ENCODE peak calls at places on chromosomes 5 and 9, in four cellular contexts. G, N, D and W are unnamed samples.

GRCh38 chr5:95439801-95440493 is 48.8 kb downstream of the FAM81B start:
- DNase-seq in G (no peak), N (no peak), D (no peak), W (no peak)

GRCh38 chr5:96745844-96746531 is 61.8 kb downstream of the ERAP1 start:
- DNase-seq in G (peak), N (peak), D (no peak), W (no peak)

GRCh38 chr9:12640021-12640587 is 53.1 kb upstream of the TYRP1 start:
- DNase-seq in G (peak), N (peak), D (no peak), W (no peak)

GRCh38 chr9:6086006-6086655 is 70.7 kb upstream of the RANBP6 start:
- DNase-seq in G (no peak), N (no peak), D (no peak), W (no peak)

GRCh38 chr5:90307386-90308181 is 102.0 kb downstream of the CETN3 start:
- DNase-seq in G (no peak), N (no peak), D (no peak), W (no peak)

GRCh38 chr5:56676091-56676768 is 139.1 kb upstream of the MAP3K1 start:
- DNase-seq in G (peak), N (no peak), D (no peak), W (no peak)

GRCh38 chr5:166624573-166624972 is 1666.9 kb upstream of the WWC1 start:
- DNase-seq in G (no peak), N (no peak), D (no peak), W (no peak)

GRCh38 chr5:107542831-107543231 is 127.9 kb downstream of the EFNA5 start:
- DNase-seq in G (peak), N (no peak), D (peak), W (no peak)

GRCh38 chr9:111598730-111599091 is 736 bp downstream of the PTGR1 start:
- DNase-seq in G (peak), N (no peak), D (no peak), W (no peak)

GRCh38 chr9:121559183-121559582 is 59.5 kb upstream of the GGTA1 start:
- DNase-seq in G (no peak), N (no peak), D (no peak), W (no peak)

GRCh38 chr5:67194169-67194568 is 2.4 kb downstream of the CD180 start:
- DNase-seq in G (no peak), N (no peak), D (no peak), W (no peak)

GRCh38 chr5:139969318-139969717 is 73.8 kb downstream of the NRG2 start:
- DNase-seq in G (no peak), N (no peak), D (no peak), W (no peak)

GRCh38 chr9:87516222-87516930 is 18.7 kb downstream of the DAPK1 start:
- DNase-seq in G (peak), N (no peak), D (peak), W (no peak)

GRCh38 chr5:107558951-107559350 is 111.8 kb downstream of the EFNA5 start:
- DNase-seq in G (no peak), N (no peak), D (peak), W (no peak)

GRCh38 chr9:122122468-122122867 is 29.4 kb upstream of the TTLL11 start:
- DNase-seq in G (no peak), N (no peak), D (no peak), W (no peak)

GRCh38 chr9:129685220-129685932 is 19.9 kb downstream of the PRRX2 start:
- DNase-seq in G (no peak), N (no peak), D (no peak), W (no peak)

GRCh38 chr5:127801751-127802476 is 98.7 kb downstream of the CCDC192 start:
- DNase-seq in G (no peak), N (no peak), D (no peak), W (no peak)

GRCh38 chr9:89743216-89743575 is 138.4 kb downstream of the GADD45G start:
- DNase-seq in G (no peak), N (no peak), D (no peak), W (peak)

GRCh38 chr9:95854386-95855015 is 21.0 kb upstream of the ERCC6L2 start:
- DNase-seq in G (no peak), N (no peak), D (no peak), W (no peak)

GRCh38 chr5:106094128-106094726 is 1576.5 kb downstream of the EFNA5 start:
- DNase-seq in G (peak), N (peak), D (no peak), W (no peak)

GRCh38 chr5:153168226-153168625 is 322.2 kb upstream of the GRIA1 start:
- DNase-seq in G (no peak), N (no peak), D (no peak), W (no peak)

GRCh38 chr5:89016741-89017312 is 133.8 kb upstream of the MEF2C start:
- DNase-seq in G (no peak), N (no peak), D (no peak), W (no peak)

GRCh38 chr9:16628421-16628820 is 242.0 kb downstream of the BNC2 start:
- DNase-seq in G (no peak), N (no peak), D (no peak), W (no peak)

GRCh38 chr5:109826426-109826825 is 136.7 kb downstream of the MAN2A1 start:
- DNase-seq in G (peak), N (no peak), D (no peak), W (no peak)

GRCh38 chr5:173729079-173729765 is 112.8 kb upstream of the BOD1 start:
- DNase-seq in G (no peak), N (no peak), D (no peak), W (no peak)

GRCh38 chr5:82952326-82952725 is 124.9 kb downstream of the TMEM167A start:
- DNase-seq in G (no peak), N (no peak), D (no peak), W (no peak)

GRCh38 chr9:109950710-109951443 is 170.9 kb downstream of the PALM2AKAP2 start:
- DNase-seq in G (peak), N (no peak), D (no peak), W (no peak)

GRCh38 chr9:15357050-15357653 is 50.1 kb upstream of the TTC39B start:
- DNase-seq in G (peak), N (no peak), D (no peak), W (no peak)

GRCh38 chr5:144333336-144333920 is 162.8 kb downstream of the KCTD16 start:
- DNase-seq in G (no peak), N (no peak), D (no peak), W (no peak)

GRCh38 chr9:123265833-123266232 is 2.6 kb downstream of the STRBP start:
- DNase-seq in G (no peak), N (no peak), D (no peak), W (no peak)

GRCh38 chr5:127428748-127429147 is 88.7 kb upstream of the PRRC1 start:
- DNase-seq in G (peak), N (no peak), D (no peak), W (no peak)

GRCh38 chr9:131669234-131670172 is 70.4 kb downstream of the RAPGEF1 start:
- DNase-seq in G (no peak), N (no peak), D (no peak), W (no peak)

GRCh38 chr5:138726848-138727247 is 26.4 kb upstream of the CTNNA1 start:
- DNase-seq in G (no peak), N (no peak), D (no peak), W (no peak)

GRCh38 chr9:81058776-81059175 is 630.6 kb downstream of the TLE1 start:
- DNase-seq in G (no peak), N (no peak), D (no peak), W (no peak)

GRCh38 chr5:1357946-1358725 is 13.2 kb upstream of the CLPTM1L start:
- DNase-seq in G (no peak), N (no peak), D (peak), W (no peak)
- TF ChIP-seq CTCF in G (no peak), N (no peak), D (no peak), W (no peak)

GRCh38 chr9:98992885-98993569 is 49.3 kb downstream of the COL15A1 start:
- DNase-seq in G (no peak), N (no peak), D (no peak), W (no peak)

GRCh38 chr9:98990181-98990870 is 46.6 kb downstream of the COL15A1 start:
- DNase-seq in G (no peak), N (no peak), D (no peak), W (no peak)

GRCh38 chr9:98986866-98987653 is 43.4 kb downstream of the COL15A1 start:
- DNase-seq in G (no peak), N (no peak), D (no peak), W (no peak)

GRCh38 chr9:98991981-98992884 is 48.5 kb downstream of the COL15A1 start:
- DNase-seq in G (no peak), N (no peak), D (no peak), W (no peak)

DNA sequence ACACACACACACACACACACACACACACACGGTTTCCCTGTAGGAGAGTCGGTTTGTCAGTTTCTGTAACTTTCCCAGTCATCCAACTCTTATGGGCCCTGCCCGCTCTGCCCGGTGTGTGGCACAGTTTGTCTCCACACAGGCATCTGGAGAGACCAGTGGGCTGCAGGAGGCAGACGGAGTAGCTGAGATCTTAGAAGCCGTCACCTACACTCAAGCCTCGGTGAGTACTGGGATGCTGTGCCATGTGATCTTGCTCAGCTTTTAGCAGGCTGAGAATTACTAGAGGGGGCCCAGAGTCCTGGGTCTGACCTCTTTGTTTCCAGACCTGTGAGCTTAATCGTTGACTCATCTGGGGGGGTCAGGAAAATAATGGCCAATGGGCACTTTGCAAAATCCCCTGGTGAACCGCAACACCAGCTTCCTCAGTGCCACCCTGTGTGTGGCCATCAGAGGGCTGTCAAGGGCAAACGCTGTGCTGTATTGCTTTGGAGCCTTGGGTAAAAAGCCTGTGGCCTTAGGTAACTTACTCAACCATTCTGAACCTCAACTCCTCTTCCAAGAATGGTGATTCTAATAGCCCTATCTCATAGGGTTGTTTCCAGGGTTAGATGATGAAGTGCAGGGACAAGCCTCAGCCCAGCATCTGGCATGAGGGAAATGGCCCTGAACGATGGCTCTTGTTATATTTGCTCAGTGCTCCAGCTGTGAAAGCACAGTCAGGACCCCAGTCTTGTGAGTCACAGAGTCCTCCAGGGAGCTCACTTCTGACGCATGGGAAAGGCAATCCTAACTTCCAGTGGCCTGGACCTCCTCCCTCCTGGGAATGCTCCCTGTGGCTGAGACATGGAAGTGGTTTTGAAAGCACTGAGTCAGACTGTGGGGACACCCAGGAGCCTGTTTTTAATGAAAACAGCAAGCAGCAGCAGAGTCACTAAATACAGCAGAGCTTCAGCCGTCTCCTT is 45.6 kb downstream of the COL15A1 start:
- DNase-seq in G (peak), N (peak), D (no peak), W (no peak)
- TF ChIP-seq CTCF in G (no peak), N (no peak), D (no peak), W (no peak)

GRCh38 chr9:29285818-29286217 is 1712.5 kb upstream of the C9orf72 start:
- DNase-seq in G (no peak), N (no peak), D (no peak), W (no peak)
- TF ChIP-seq CTCF in G (peak), N (no peak), D (no peak), W (no peak)

DNA sequence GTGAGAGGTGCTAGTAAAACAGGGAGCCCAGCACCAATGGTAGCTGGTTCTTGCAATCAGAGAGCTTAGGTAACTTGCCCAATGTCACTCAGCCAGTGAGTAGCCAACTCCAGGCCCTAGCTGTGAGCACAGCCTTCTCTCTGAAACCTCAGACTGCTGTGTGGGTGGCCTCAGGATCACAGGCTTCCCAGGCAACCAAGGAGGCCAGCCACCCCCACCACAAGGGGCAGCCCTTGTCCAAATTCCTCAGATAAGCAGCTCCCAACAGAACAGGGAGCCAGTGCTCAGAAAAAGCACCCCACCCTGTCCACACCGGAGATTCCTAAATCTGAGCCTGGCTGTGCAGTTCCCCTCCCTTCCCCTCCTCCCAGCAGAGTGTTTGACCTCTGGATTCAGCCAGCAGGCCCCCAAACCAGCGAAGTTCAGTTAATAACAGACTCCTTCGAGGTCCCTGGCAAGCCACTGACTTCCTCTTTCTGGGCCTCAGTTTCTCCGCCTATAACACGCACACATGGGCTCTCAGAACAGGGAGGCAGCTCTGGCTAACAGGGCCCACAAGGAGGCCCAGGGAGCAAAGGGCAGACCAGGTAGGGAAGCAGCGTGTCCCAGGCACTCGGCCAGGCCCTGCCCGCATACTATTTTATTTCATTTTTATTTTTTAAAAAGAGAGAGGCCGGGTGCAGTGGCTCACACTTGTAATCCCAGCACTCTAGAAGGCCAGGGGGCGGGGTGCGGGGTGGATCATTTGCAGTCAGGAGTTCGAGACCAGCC is 2.7 kb downstream of the EEIG1 start:
- DNase-seq in G (no peak), N (no peak), D (no peak), W (no peak)
- TF ChIP-seq CTCF in G (no peak), N (peak), D (no peak), W (no peak)